ENCODE peak calls at places on chromosomes 13 and 19, in nine cellular contexts. L is heart right ventricle; G is fibroblast of pulmonary artery; K is left ventricle myocardium superior; F is right atrium auricular region; J is stimulated activated effector memory CD8-positive, alpha-beta T cell treated with anti-CD3 and anti-CD28 coated beads, Interleukin-12 subunit alpha, Interleukin-12 subunit beta, amount 100 ng/mL, for 72 hours; Q is HT-29; Y is activated CD4-positive, CD25-positive, alpha-beta regulatory T cell; R is stimulated activated CD4-positive, alpha-beta T cell treated with anti-CD3 and anti-CD28 coated beads, Interleukin-12 subunit alpha, Interleukin-12 subunit beta, amount 100 ng/mL, for 48 hours. C is an unnamed sample.

GRCh38 chr13:110233181-110233641 is 73.7 kb downstream of the COL4A1 start:
- DNase-seq in L (peak), G (peak), K (peak), F (peak), J (no peak), Q (no peak), Y (no peak), R (no peak), C (no peak)

GRCh38 chr19:1363599-1363998 is 20.1 kb upstream of the NDUFS7 start:
- DNase-seq in L (no peak), G (no peak), K (no peak), F (no peak), J (no peak), Q (no peak), Y (no peak), R (no peak), C (no peak)

GRCh38 chr19:42010245-42011126 is 16.5 kb upstream of the ATP1A3 start:
- DNase-seq in L (no peak), G (peak), K (no peak), F (no peak), J (no peak), Q (no peak), Y (no peak), R (no peak), C (no peak)

GRCh38 chr13:25001807-25002206 is 94.1 kb upstream of the PABPC3 start:
- DNase-seq in L (no peak), G (no peak), K (no peak), F (no peak), J (no peak), Q (no peak), Y (no peak), R (no peak), C (no peak)

GRCh38 chr19:18650468-18651001 is 13.7 kb downstream of the KLHL26 start:
- DNase-seq in L (peak), G (peak), K (peak), F (peak), J (no peak), Q (no peak), Y (no peak), R (no peak), C (peak)

GRCh38 chr19:46132508-46133100 is 8.1 kb upstream of the IGFL3 start:
- DNase-seq in L (no peak), G (no peak), K (no peak), F (no peak), J (no peak), Q (peak), Y (no peak), R (no peak), C (no peak)

GRCh38 chr19:11964496-11964857 is 363 bp upstream of the ZNF763 start:
- DNase-seq in L (no peak), G (no peak), K (no peak), F (no peak), J (no peak), Q (no peak), Y (no peak), R (no peak), C (peak)

GRCh38 chr19:40663712-40664692 is 26.4 kb downstream of the NUMBL start:
- DNase-seq in L (no peak), G (no peak), K (no peak), F (no peak), J (no peak), Q (no peak), Y (no peak), R (no peak), C (no peak)

GRCh38 chr13:50127726-50128291 is 112.6 kb downstream of the KCNRG start:
- DNase-seq in L (no peak), G (no peak), K (peak), F (no peak), J (no peak), Q (no peak), Y (no peak), R (no peak), C (no peak)

GRCh38 chr19:2330632-2331284 is 2.3 kb downstream of the SPPL2B start:
- DNase-seq in L (no peak), G (no peak), K (no peak), F (no peak), J (no peak), Q (peak), Y (no peak), R (no peak), C (no peak)

GRCh38 chr13:41601718-41602445 is 144.5 kb downstream of the RGCC start:
- DNase-seq in L (no peak), G (no peak), K (no peak), F (no peak), J (no peak), Q (no peak), Y (no peak), R (no peak), C (no peak)

GRCh38 chr13:111912991-111913781 is 153.8 kb upstream of the SOX1 start:
- DNase-seq in L (no peak), G (no peak), K (no peak), F (peak), J (no peak), Q (no peak), Y (no peak), R (no peak), C (no peak)

GRCh38 chr19:50645107-50645506 is 4.1 kb upstream of the C19orf81 start:
- DNase-seq in L (no peak), G (no peak), K (no peak), F (no peak), J (no peak), Q (no peak), Y (no peak), R (no peak), C (no peak)

GRCh38 chr13:72230131-72230530 is 363.1 kb upstream of the DACH1 start:
- DNase-seq in L (no peak), G (no peak), K (no peak), F (no peak), J (no peak), Q (no peak), Y (no peak), R (no peak), C (no peak)

GRCh38 chr19:46981296-46981695 is 38.3 kb upstream of the NPAS1 start:
- DNase-seq in L (no peak), G (no peak), K (no peak), F (no peak), J (no peak), Q (no peak), Y (no peak), R (no peak), C (no peak)

GRCh38 chr13:23547000-23547590 is 23.1 kb upstream of the TNFRSF19 start:
- DNase-seq in L (peak), G (peak), K (peak), F (peak), J (no peak), Q (no peak), Y (no peak), R (no peak), C (peak)

GRCh38 chr13:21670006-21670882 is 629 bp upstream of the FGF9 start:
- DNase-seq in L (peak), G (peak), K (peak), F (no peak), J (peak), Q (peak), Y (no peak), R (no peak), C (peak)

GRCh38 chr19:45046355-45046754 is 7.5 kb downstream of the CLASRP start:
- DNase-seq in L (no peak), G (no peak), K (no peak), F (no peak), J (no peak), Q (no peak), Y (no peak), R (no peak), C (no peak)

GRCh38 chr19:8835877-8836276 is 3.7 kb downstream of the MBD3L1 start:
- DNase-seq in L (no peak), G (no peak), K (no peak), F (no peak), J (no peak), Q (no peak), Y (no peak), R (no peak), C (no peak)

GRCh38 chr13:26476111-26476743 is 81.3 kb upstream of the WASF3 start:
- DNase-seq in L (peak), G (peak), K (peak), F (no peak), J (peak), Q (no peak), Y (no peak), R (no peak), C (peak)

GRCh38 chr19:4870025-4870700 is 2.7 kb upstream of the PLIN3 start:
- DNase-seq in L (no peak), G (peak), K (peak), F (peak), J (no peak), Q (peak), Y (no peak), R (no peak), C (peak)

GRCh38 chr13:112733661-112734379 is 44.0 kb downstream of the ATP11A start:
- DNase-seq in L (no peak), G (no peak), K (no peak), F (no peak), J (no peak), Q (no peak), Y (no peak), R (no peak), C (no peak)

GRCh38 chr19:39839678-39840327 is 5.8 kb upstream of the DYRK1B start:
- DNase-seq in L (no peak), G (no peak), K (no peak), F (no peak), J (no peak), Q (no peak), Y (no peak), R (no peak), C (peak)

GRCh38 chr19:17860993-17861360 is 1.3 kb downstream of the RPL18A start:
- DNase-seq in L (no peak), G (no peak), K (no peak), F (no peak), J (no peak), Q (no peak), Y (no peak), R (no peak), C (no peak)

GRCh38 chr13:99688776-99689175 is 187.5 kb downstream of the TM9SF2 start:
- DNase-seq in L (no peak), G (no peak), K (no peak), F (no peak), J (no peak), Q (no peak), Y (no peak), R (no peak), C (no peak)

GRCh38 chr19:7833225-7834156 is 3.5 kb downstream of the EVI5L start:
- DNase-seq in L (peak), G (peak), K (peak), F (peak), J (no peak), Q (peak), Y (no peak), R (no peak), C (no peak)

GRCh38 chr13:73248711-73249580 is 190.1 kb downstream of the KLF5 start:
- DNase-seq in L (no peak), G (peak), K (no peak), F (no peak), J (no peak), Q (peak), Y (no peak), R (no peak), C (no peak)

GRCh38 chr13:24149306-24150032 is 11.1 kb upstream of the SPATA13 start:
- DNase-seq in L (no peak), G (peak), K (no peak), F (no peak), J (no peak), Q (no peak), Y (no peak), R (no peak), C (no peak)

GRCh38 chr13:98476106-98476505 is 100.8 kb downstream of the STK24 start:
- DNase-seq in L (no peak), G (no peak), K (no peak), F (no peak), J (no peak), Q (no peak), Y (no peak), R (peak), C (no peak)

GRCh38 chr19:7989071-7989575 is 16.3 kb downstream of the ELAVL1 start:
- DNase-seq in L (no peak), G (peak), K (peak), F (no peak), J (no peak), Q (no peak), Y (no peak), R (no peak), C (no peak)

GRCh38 chr13:112522578-112522977 is 65.4 kb downstream of the TUBGCP3 start:
- DNase-seq in L (no peak), G (no peak), K (no peak), F (no peak), J (no peak), Q (no peak), Y (no peak), R (no peak), C (no peak)

GRCh38 chr13:32086791-32087441 is 55.3 kb downstream of the FRY start:
- DNase-seq in L (no peak), G (no peak), K (no peak), F (no peak), J (no peak), Q (no peak), Y (no peak), R (no peak), C (no peak)